ENCODE peak calls at places on chromosomes 13 and 19, in four cellular contexts. H is IMR-90, I is colonic mucosa, F is GM13977. G is an unnamed sample.
A peak's percentile ranks its signal among the peaks of the same experiment; 100 is the strongest.

GRCh38 chr19:17041994-17042393 is 15.4 kb upstream of the CPAMD8 start:
- DNase-seq in I (peak; percentile 61), H (peak; percentile 22), F (no peak), G (no peak)

GRCh38 chr13:41554626-41555386 is 97.5 kb downstream of the RGCC start:
- DNase-seq in I (no peak), F (peak; percentile 78), H (no peak), G (peak; percentile 74)

GRCh38 chr13:79745141-79745540 is 264.2 kb downstream of the NDFIP2 start:
- DNase-seq in I (no peak), F (no peak), H (no peak), G (no peak)

GRCh38 chr19:54739587-54740497 is 1.5 kb downstream of the KIR2DL3 start:
- DNase-seq in I (no peak), H (no peak), F (no peak), G (no peak)

GRCh38 chr13:79522583-79522982 is 41.6 kb downstream of the NDFIP2 start:
- DNase-seq in I (no peak), H (peak; percentile 64), F (peak; percentile 28), G (peak; percentile 45)

GRCh38 chr13:71605744-71606143 is 261.3 kb downstream of the DACH1 start:
- DNase-seq in F (no peak), I (no peak), H (no peak), G (no peak)

GRCh38 chr19:46931197-46931596 is 70.4 kb downstream of the ARHGAP35 start:
- DNase-seq in I (no peak), F (no peak), H (no peak), G (no peak)

GRCh38 chr19:17938092-17938845 is 5.5 kb downstream of the CCDC124 start:
- DNase-seq in F (peak; percentile 92), H (peak; percentile 88), I (peak; percentile 80), G (peak; percentile 88)

GRCh38 chr19:51959791-51960190 is 26.8 kb downstream of the ZNF350 start:
- DNase-seq in H (peak; percentile 42), I (no peak), F (no peak), G (no peak)

GRCh38 chr19:16042533-16043085 is 33.7 kb upstream of the TPM4 start:
- DNase-seq in I (no peak), F (no peak), H (peak; percentile 19), G (no peak)

GRCh38 chr13:95360464-95361097 is 59.3 kb upstream of the ABCC4 start:
- DNase-seq in H (peak; percentile 49), I (no peak), F (no peak), G (no peak)

GRCh38 chr13:41601718-41602445 is 144.5 kb downstream of the RGCC start:
- DNase-seq in H (no peak), F (no peak), I (no peak), G (no peak)

GRCh38 chr13:64697226-64697625 is 2532.9 kb downstream of the PCDH9 start:
- DNase-seq in I (no peak), H (no peak), F (no peak), G (no peak)

GRCh38 chr13:108433976-108434375 is 164.5 kb downstream of the TNFSF13B start:
- DNase-seq in H (no peak), F (no peak), I (no peak), G (no peak)

GRCh38 chr19:18972301-18972831 is 31.3 kb upstream of the HOMER3 start:
- DNase-seq in F (no peak), I (no peak), H (peak; percentile 31), G (no peak)

GRCh38 chr13:37360556-37360955 is 238.0 kb downstream of the POSTN start:
- DNase-seq in H (peak; percentile 46), I (no peak), F (no peak), G (no peak)

GRCh38 chr19:19081642-19082151 is 17.9 kb downstream of the SLC25A42 start:
- DNase-seq in I (no peak), H (peak; percentile 50), F (no peak), G (no peak)

GRCh38 chr13:74256969-74257368 is 122.8 kb upstream of the KLF12 start:
- DNase-seq in H (no peak), I (no peak), F (no peak), G (no peak)

GRCh38 chr13:50378513-50378970 is 363.3 kb downstream of the KCNRG start:
- DNase-seq in F (no peak), H (no peak), I (no peak), G (no peak)

GRCh38 chr13:23608704-23609413 is 38.6 kb downstream of the TNFRSF19 start:
- DNase-seq in H (peak; percentile 42), I (peak; percentile 25), F (no peak), G (no peak)

GRCh38 chr13:45799451-45799850 is 52.1 kb downstream of the SIAH3 start:
- DNase-seq in F (no peak), H (no peak), I (no peak), G (no peak)

GRCh38 chr13:35164324-35164932 is 222.4 kb downstream of the NBEA start:
- DNase-seq in F (peak; percentile 5), H (peak; percentile 27), I (no peak), G (peak; percentile 16)

GRCh38 chr19:32416749-32417469 is 11.3 kb downstream of the DPY19L3 start:
- DNase-seq in H (peak; percentile 34), F (no peak), I (no peak), G (no peak)

GRCh38 chr13:74573654-74574053 is 439.4 kb upstream of the KLF12 start:
- DNase-seq in H (no peak), F (no peak), I (no peak), G (no peak)

GRCh38 chr19:54106716-54107115 is 4.1 kb downstream of the NDUFA3 start:
- DNase-seq in F (no peak), I (no peak), H (no peak), G (no peak)

GRCh38 chr13:56907766-56908165 is 233.0 kb upstream of the PRR20A start:
- DNase-seq in F (no peak), H (no peak), I (no peak), G (no peak)

GRCh38 chr13:45817833-45818232 is 33.7 kb downstream of the SIAH3 start:
- DNase-seq in F (no peak), H (no peak), I (no peak), G (no peak)

GRCh38 chr19:49930483-49931011 is 1.2 kb upstream of the NUP62 start:
- DNase-seq in I (peak; percentile 36), H (no peak), F (no peak), G (no peak)

GRCh38 chr19:15468675-15469512 is 4.5 kb upstream of the RASAL3 start:
- DNase-seq in H (no peak), F (peak; percentile 4), I (no peak), G (no peak)

GRCh38 chr13:31261241-31261640 is 61.5 kb downstream of the B3GLCT start:
- DNase-seq in I (no peak), F (no peak), H (no peak), G (no peak)

GRCh38 chr13:109904218-109904617 is 117.8 kb upstream of the IRS2 start:
- DNase-seq in H (no peak), F (no peak), I (no peak), G (no peak)

GRCh38 chr19:1144741-1145140 is 29.3 kb downstream of the SBNO2 start:
- DNase-seq in F (no peak), H (no peak), I (no peak), G (no peak)

GRCh38 chr13:93201992-93202558 is 24.5 kb upstream of the GPC6 start:
- DNase-seq in I (no peak), F (no peak), H (no peak), G (no peak)

GRCh38 chr13:27541386-27541785 is 78.9 kb downstream of the LNX2 start:
- DNase-seq in F (no peak), I (no peak), H (peak; percentile 15), G (no peak)

GRCh38 chr13:59391696-59392095 is 772.0 kb downstream of the DIAPH3 start:
- DNase-seq in H (peak; percentile 74), F (peak; percentile 61), I (peak; percentile 67), G (peak; percentile 58)

GRCh38 chr13:95267662-95268369 is 33.4 kb downstream of the ABCC4 start:
- DNase-seq in H (peak; percentile 96), I (peak; percentile 36), F (no peak), G (no peak)

GRCh38 chr13:39527961-39528720 is 74.9 kb downstream of the LHFPL6 start:
- DNase-seq in F (no peak), H (peak; percentile 96), I (no peak), G (no peak)

GRCh38 chr19:19628499-19629134 is 597 bp upstream of the LPAR2 start:
- DNase-seq in H (peak; percentile 48), I (peak; percentile 52), F (peak; percentile 79), G (no peak)

GRCh38 chr13:28819748-28820098 is 416 bp upstream of the MTUS2 start:
- DNase-seq in H (peak; percentile 32), I (peak; percentile 34), F (peak; percentile 87), G (peak; percentile 78)

GRCh38 chr13:28820099-28821051 is at the start of gene MTUS2:
- DNase-seq in I (no peak), F (no peak), H (no peak), G (peak; percentile 41)

GRCh38 chr13:28819046-28819747 is 942 bp upstream of the MTUS2 start:
- DNase-seq in F (no peak), H (peak; percentile 12), I (no peak), G (peak; percentile 21)

GRCh38 chr13:28822161-28822560 is 2.0 kb downstream of the MTUS2 start:
- DNase-seq in I (no peak), H (no peak), F (no peak), G (no peak)

GRCh38 chr13:28817204-28817603 is 2.9 kb upstream of the MTUS2 start:
- DNase-seq in I (no peak), H (no peak), F (no peak), G (no peak)
- TF ChIP-seq CTCF in I (no peak), H (no peak), F (no peak), G (no peak)

GRCh38 chr19:2151339-2152229 is at the start of gene AP3D1:
- DNase-seq in H (peak; percentile 100), F (peak; percentile 100), I (peak; percentile 100), G (peak; percentile 100)
- TF ChIP-seq CTCF in H (no peak), F (no peak), I (no peak), G (no peak)

DNA sequence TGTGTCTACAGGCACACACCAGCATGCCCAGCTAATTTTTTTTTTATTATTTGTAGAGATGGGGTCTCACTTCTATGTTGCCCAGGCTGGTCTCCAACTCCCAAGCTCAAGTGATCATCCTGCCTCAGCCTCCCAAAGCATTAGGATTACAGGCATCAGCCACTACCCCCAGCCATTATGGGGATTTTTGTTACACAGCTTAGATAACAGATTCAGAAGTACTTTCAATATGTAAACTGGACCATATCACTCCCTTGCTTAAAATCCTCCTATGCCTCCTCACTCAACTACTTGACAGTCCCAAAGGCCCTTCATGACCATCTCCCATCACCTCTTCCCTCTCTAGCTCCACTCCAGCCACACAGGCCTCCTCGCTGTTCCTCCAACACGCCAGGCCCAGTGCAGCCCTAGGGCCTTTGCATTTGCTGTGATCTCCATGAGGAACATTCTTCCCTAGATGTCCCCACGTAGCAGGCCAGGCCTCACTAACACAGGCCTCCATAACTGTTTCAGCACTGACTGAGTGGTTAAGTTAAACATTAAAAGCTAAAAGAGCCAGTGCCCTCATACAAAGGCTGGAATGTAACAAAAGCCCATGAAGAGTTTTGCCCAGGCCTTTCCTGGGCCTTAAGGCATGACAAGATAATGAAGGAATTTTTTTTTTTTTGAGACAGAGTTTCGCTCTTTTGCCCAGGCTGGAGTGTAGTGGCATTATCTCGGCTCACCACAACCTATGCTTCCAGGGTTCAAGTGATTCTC is 2.5 kb downstream of the DOHH start:
- DNase-seq in I (no peak), F (no peak), H (no peak), G (no peak)
- TF ChIP-seq CTCF in I (no peak), F (no peak), H (no peak), G (no peak)

GRCh38 chr19:48445256-48445605 is 552 bp upstream of the GRWD1 start:
- DNase-seq in H (peak; percentile 94), I (no peak), F (peak; percentile 80), G (peak; percentile 57)
- TF ChIP-seq CTCF in H (peak; percentile 94), I (peak; percentile 25), F (peak; percentile 23), G (peak; percentile 12)

GRCh38 chr13:30158774-30159445 is 148.4 kb downstream of the KATNAL1 start:
- DNase-seq in H (peak; percentile 71), F (no peak), I (no peak), G (no peak)
- TF ChIP-seq CTCF in H (peak; percentile 69), F (peak; percentile 41), I (no peak), G (peak; percentile 22)

GRCh38 chr13:52862358-52863206 is 14.1 kb upstream of the PCDH8 start:
- DNase-seq in I (peak; percentile 40), F (no peak), H (no peak), G (peak; percentile 43)
- TF ChIP-seq CTCF in I (peak; percentile 52), F (peak; percentile 64), H (peak; percentile 34), G (peak; percentile 33)